ENCODE peak calls at places on chromosome 1, in eight cellular contexts. One of them, this sample, is unnamed.
A peak's percentile ranks its signal among the peaks of the same experiment; 100 is the strongest.

GRCh38 chr1:32755098-32755809 is 52.7 kb upstream of the SYNC start:
- DNase-seq in CD8-positive, alpha-beta memory T cell: no peak
- DNase-seq in lower lobe of right lung: no peak
- DNase-seq in Panc1: no peak
- DNase-seq in testis: no peak
- DNase-seq in GM23248: no peak
- DNase-seq in cardiac muscle cell: no peak
- DNase-seq in stomach: no peak
- DNase-seq in this sample: no peak

GRCh38 chr1:177053648-177054047 is 110.9 kb downstream of the ASTN1 start:
- DNase-seq in CD8-positive, alpha-beta memory T cell: no peak
- DNase-seq in lower lobe of right lung: no peak
- DNase-seq in Panc1: no peak
- DNase-seq in testis: no peak
- DNase-seq in GM23248: no peak
- DNase-seq in cardiac muscle cell: no peak
- DNase-seq in stomach: no peak
- DNase-seq in this sample: no peak

GRCh38 chr1:243525085-243525487 is 269.2 kb downstream of the SDCCAG8 start:
- DNase-seq in CD8-positive, alpha-beta memory T cell: no peak
- DNase-seq in lower lobe of right lung: no peak
- DNase-seq in Panc1: no peak
- DNase-seq in testis: no peak
- DNase-seq in GM23248: peak; percentile 85
- DNase-seq in cardiac muscle cell: peak; percentile 61
- DNase-seq in stomach: no peak
- DNase-seq in this sample: no peak

GRCh38 chr1:214360525-214361164 is 79.7 kb downstream of the SMYD2 start:
- DNase-seq in CD8-positive, alpha-beta memory T cell: no peak
- DNase-seq in lower lobe of right lung: no peak
- DNase-seq in Panc1: no peak
- DNase-seq in testis: no peak
- DNase-seq in GM23248: no peak
- DNase-seq in cardiac muscle cell: no peak
- DNase-seq in stomach: no peak
- DNase-seq in this sample: no peak

GRCh38 chr1:26574690-26575349 is 45.3 kb downstream of the RPS6KA1 start:
- DNase-seq in CD8-positive, alpha-beta memory T cell: no peak
- DNase-seq in lower lobe of right lung: no peak
- DNase-seq in Panc1: no peak
- DNase-seq in testis: no peak
- DNase-seq in GM23248: peak; percentile 34
- DNase-seq in cardiac muscle cell: peak; percentile 84
- DNase-seq in stomach: no peak
- DNase-seq in this sample: no peak

GRCh38 chr1:92476071-92476607 is 10.6 kb downstream of the GFI1 start:
- DNase-seq in CD8-positive, alpha-beta memory T cell: peak; percentile 71
- DNase-seq in lower lobe of right lung: no peak
- DNase-seq in Panc1: no peak
- DNase-seq in testis: no peak
- DNase-seq in GM23248: no peak
- DNase-seq in cardiac muscle cell: no peak
- DNase-seq in stomach: no peak
- DNase-seq in this sample: peak; percentile 60

GRCh38 chr1:12088607-12089006 is 25.5 kb downstream of the TNFRSF8 start:
- DNase-seq in CD8-positive, alpha-beta memory T cell: peak; percentile 42
- DNase-seq in lower lobe of right lung: peak; percentile 44
- DNase-seq in Panc1: no peak
- DNase-seq in testis: no peak
- DNase-seq in GM23248: no peak
- DNase-seq in cardiac muscle cell: no peak
- DNase-seq in stomach: peak; percentile 26
- DNase-seq in this sample: no peak

GRCh38 chr1:159923203-159924024 is 1.9 kb downstream of the TAGLN2 start:
- DNase-seq in CD8-positive, alpha-beta memory T cell: peak; percentile 94
- DNase-seq in lower lobe of right lung: peak; percentile 93
- DNase-seq in Panc1: no peak
- DNase-seq in testis: peak; percentile 87
- DNase-seq in GM23248: peak; percentile 94
- DNase-seq in cardiac muscle cell: peak; percentile 92
- DNase-seq in stomach: peak; percentile 89
- DNase-seq in this sample: peak; percentile 91

GRCh38 chr1:182102042-182102416 is 40.5 kb upstream of the ZNF648 start:
- DNase-seq in CD8-positive, alpha-beta memory T cell: no peak
- DNase-seq in lower lobe of right lung: no peak
- DNase-seq in Panc1: no peak
- DNase-seq in testis: no peak
- DNase-seq in GM23248: no peak
- DNase-seq in cardiac muscle cell: no peak
- DNase-seq in stomach: no peak
- DNase-seq in this sample: no peak
- H3K27ac ChIP-seq in CD8-positive, alpha-beta memory T cell: no peak overlapping the region
- H3K27ac ChIP-seq in lower lobe of right lung: no peak overlapping the region
- H3K27ac ChIP-seq in Panc1: no peak overlapping the region
- H3K27ac ChIP-seq in testis: no peak overlapping the region
- H3K27ac ChIP-seq in GM23248: no peak overlapping the region
- H3K27ac ChIP-seq in cardiac muscle cell: no peak overlapping the region
- H3K27ac ChIP-seq in stomach: peak overlapping the region; percentile 39
- H3K27ac ChIP-seq in this sample: no peak overlapping the region

GRCh38 chr1:151472852-151473731 is 13.8 kb upstream of the POGZ start:
- DNase-seq in CD8-positive, alpha-beta memory T cell: peak; percentile 14
- DNase-seq in lower lobe of right lung: peak; percentile 64
- DNase-seq in Panc1: no peak
- DNase-seq in testis: peak; percentile 72
- DNase-seq in GM23248: peak; percentile 56
- DNase-seq in cardiac muscle cell: peak; percentile 88
- DNase-seq in stomach: peak; percentile 36
- DNase-seq in this sample: peak; percentile 2
- H3K27ac ChIP-seq in CD8-positive, alpha-beta memory T cell: peak overlapping the region; percentile 1
- H3K27ac ChIP-seq in lower lobe of right lung: peak overlapping the region; percentile 81
- H3K27ac ChIP-seq in Panc1: peak overlapping the region; percentile 87
- H3K27ac ChIP-seq in testis: peak overlapping the region; percentile 91
- H3K27ac ChIP-seq in GM23248: no peak overlapping the region
- H3K27ac ChIP-seq in cardiac muscle cell: peak overlapping the region; percentile 10
- H3K27ac ChIP-seq in stomach: peak overlapping the region; percentile 88
- H3K27ac ChIP-seq in this sample: no peak overlapping the region

GRCh38 chr1:161166669-161167548 is 683 bp downstream of the PPOX start:
- DNase-seq in CD8-positive, alpha-beta memory T cell: no peak
- DNase-seq in lower lobe of right lung: no peak
- DNase-seq in Panc1: no peak
- DNase-seq in testis: no peak
- DNase-seq in GM23248: peak; percentile 53
- DNase-seq in cardiac muscle cell: no peak
- DNase-seq in stomach: no peak
- DNase-seq in this sample: no peak
- H3K27ac ChIP-seq in CD8-positive, alpha-beta memory T cell: peak overlapping the region; percentile 95
- H3K27ac ChIP-seq in lower lobe of right lung: peak overlapping the region; percentile 94
- H3K27ac ChIP-seq in Panc1: peak overlapping the region; percentile 89
- H3K27ac ChIP-seq in testis: peak overlapping the region; percentile 83
- H3K27ac ChIP-seq in GM23248: peak overlapping the region; percentile 99
- H3K27ac ChIP-seq in cardiac muscle cell: peak overlapping the region; percentile 40
- H3K27ac ChIP-seq in stomach: peak overlapping the region; percentile 91
- H3K27ac ChIP-seq in this sample: peak overlapping the region; percentile 95

GRCh38 chr1:15431571-15431948 is 6.7 kb upstream of the CTRC start:
- DNase-seq in CD8-positive, alpha-beta memory T cell: no peak
- DNase-seq in lower lobe of right lung: no peak
- DNase-seq in Panc1: no peak
- DNase-seq in testis: no peak
- DNase-seq in GM23248: no peak
- DNase-seq in cardiac muscle cell: no peak
- DNase-seq in stomach: no peak
- DNase-seq in this sample: no peak

GRCh38 chr1:15429701-15430149 is 8.5 kb upstream of the CTRC start:
- DNase-seq in CD8-positive, alpha-beta memory T cell: no peak
- DNase-seq in lower lobe of right lung: no peak
- DNase-seq in Panc1: no peak
- DNase-seq in testis: no peak
- DNase-seq in GM23248: peak; percentile 73
- DNase-seq in cardiac muscle cell: peak; percentile 36
- DNase-seq in stomach: no peak
- DNase-seq in this sample: no peak

GRCh38 chr1:15433471-15433870 is 4.8 kb upstream of the CTRC start:
- DNase-seq in CD8-positive, alpha-beta memory T cell: no peak
- DNase-seq in lower lobe of right lung: no peak
- DNase-seq in Panc1: no peak
- DNase-seq in testis: no peak
- DNase-seq in GM23248: no peak
- DNase-seq in cardiac muscle cell: no peak
- DNase-seq in stomach: no peak
- DNase-seq in this sample: no peak

GRCh38 chr1:15430787-15431570 is 7.3 kb upstream of the CTRC start:
- DNase-seq in CD8-positive, alpha-beta memory T cell: peak; percentile 60
- DNase-seq in lower lobe of right lung: peak; percentile 77
- DNase-seq in Panc1: peak; percentile 80
- DNase-seq in testis: peak; percentile 87
- DNase-seq in GM23248: peak; percentile 46
- DNase-seq in cardiac muscle cell: peak; percentile 52
- DNase-seq in stomach: peak; percentile 82
- DNase-seq in this sample: peak; percentile 54

DNA sequence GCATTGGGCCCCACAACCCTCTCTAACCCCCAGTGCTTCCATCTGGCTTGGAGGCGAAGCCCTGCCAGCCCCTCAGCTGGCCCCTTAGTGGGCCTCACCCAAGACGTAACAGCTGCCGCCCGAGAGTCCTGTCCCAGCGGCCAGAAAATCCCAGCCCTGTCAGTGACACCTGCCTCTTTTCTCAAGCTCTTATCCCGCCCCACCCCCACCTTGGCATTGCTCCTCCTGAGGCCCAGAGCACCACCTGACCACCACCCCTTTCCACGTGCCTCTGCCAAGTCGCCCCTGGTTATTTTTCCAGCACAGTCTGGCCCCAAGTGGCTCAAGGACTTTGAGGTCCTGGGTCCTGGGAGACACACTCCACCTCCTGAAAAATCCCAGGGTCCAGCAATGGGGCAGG is 5.9 kb upstream of the CTRC start:
- DNase-seq in CD8-positive, alpha-beta memory T cell: no peak
- DNase-seq in lower lobe of right lung: no peak
- DNase-seq in Panc1: no peak
- DNase-seq in testis: no peak
- DNase-seq in GM23248: no peak
- DNase-seq in cardiac muscle cell: no peak
- DNase-seq in stomach: peak; percentile 59
- DNase-seq in this sample: no peak
- H3K27ac ChIP-seq in CD8-positive, alpha-beta memory T cell: no peak overlapping the region
- H3K27ac ChIP-seq in lower lobe of right lung: no peak overlapping the region
- H3K27ac ChIP-seq in Panc1: no peak overlapping the region
- H3K27ac ChIP-seq in testis: peak overlapping the region; percentile 24
- H3K27ac ChIP-seq in GM23248: peak overlapping the region; percentile 21
- H3K27ac ChIP-seq in cardiac muscle cell: peak overlapping the region; percentile 11
- H3K27ac ChIP-seq in stomach: peak overlapping the region; percentile 60
- H3K27ac ChIP-seq in this sample: no peak overlapping the region

DNA sequence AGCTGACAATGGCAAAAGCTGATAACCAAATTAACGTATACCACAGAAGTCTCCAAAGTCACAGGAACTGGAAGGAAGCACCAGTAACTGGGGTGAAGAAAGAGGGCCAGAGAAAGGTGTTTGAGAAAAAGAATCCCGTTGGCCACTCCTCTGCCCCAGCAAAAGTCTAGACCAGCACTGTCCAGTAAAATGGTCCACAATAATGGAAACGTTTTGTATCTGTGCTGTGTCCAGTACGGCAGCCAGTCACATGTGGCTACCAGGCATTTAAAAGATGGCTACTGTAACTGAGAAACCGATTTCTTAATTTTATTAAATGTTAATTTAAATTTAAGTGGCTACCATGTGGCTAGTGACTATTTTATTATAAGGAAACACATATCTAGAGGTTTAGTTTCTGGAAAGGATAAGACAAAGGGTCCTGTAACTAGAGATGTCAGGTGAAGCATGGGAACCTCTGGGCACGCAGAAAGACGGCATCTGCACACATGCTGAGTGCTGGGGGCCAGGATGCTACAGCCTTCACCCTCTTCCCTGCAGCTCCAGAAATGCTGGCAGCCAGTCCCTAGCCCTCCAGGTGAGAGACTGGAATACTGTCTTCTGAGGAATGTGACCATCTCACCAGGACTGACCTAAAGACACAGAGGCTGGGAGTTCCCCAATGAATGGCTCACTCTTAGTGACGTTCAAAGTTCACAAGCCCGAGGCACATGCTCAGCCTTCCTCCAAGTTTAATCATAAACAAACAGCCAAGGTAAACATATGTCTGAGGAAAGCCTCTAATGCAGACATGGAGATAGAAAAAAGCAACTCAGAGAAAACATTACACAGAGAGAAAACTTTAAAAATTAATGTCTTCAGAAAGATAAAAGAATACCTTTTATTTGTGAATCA is 50.7 kb downstream of the JAK1 start:
- DNase-seq in CD8-positive, alpha-beta memory T cell: no peak
- DNase-seq in lower lobe of right lung: no peak
- DNase-seq in Panc1: no peak
- DNase-seq in testis: peak; percentile 33
- DNase-seq in GM23248: peak; percentile 72
- DNase-seq in cardiac muscle cell: peak; percentile 61
- DNase-seq in stomach: peak; percentile 63
- DNase-seq in this sample: no peak
- H3K27ac ChIP-seq in CD8-positive, alpha-beta memory T cell: no peak overlapping the region
- H3K27ac ChIP-seq in lower lobe of right lung: no peak overlapping the region
- H3K27ac ChIP-seq in Panc1: peak overlapping the region; percentile 84
- H3K27ac ChIP-seq in testis: no peak overlapping the region
- H3K27ac ChIP-seq in GM23248: peak overlapping the region; percentile 88
- H3K27ac ChIP-seq in cardiac muscle cell: no peak overlapping the region
- H3K27ac ChIP-seq in stomach: peak overlapping the region; percentile 73
- H3K27ac ChIP-seq in this sample: no peak overlapping the region

DNA sequence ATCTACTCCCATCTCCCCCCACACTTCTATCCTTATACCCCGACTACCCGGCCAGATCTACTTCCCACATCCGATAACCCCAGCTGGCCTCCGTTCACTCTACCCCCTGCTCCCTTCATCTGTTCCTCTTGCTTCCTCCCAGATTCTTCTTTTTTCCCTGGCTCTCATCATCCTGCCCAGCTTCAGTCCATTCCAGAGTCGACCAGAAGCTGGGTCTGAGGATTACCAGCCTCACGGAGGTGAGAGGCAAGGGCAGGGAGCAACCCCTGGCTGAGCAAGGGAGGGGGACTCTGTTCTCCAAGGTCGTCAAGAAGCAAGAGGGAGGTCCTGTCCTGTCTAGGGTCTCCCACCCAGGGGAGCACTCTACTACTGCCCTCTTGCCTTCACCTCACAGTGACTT is 4.0 kb downstream of the JTB start:
- DNase-seq in CD8-positive, alpha-beta memory T cell: no peak
- DNase-seq in lower lobe of right lung: no peak
- DNase-seq in Panc1: no peak
- DNase-seq in testis: no peak
- DNase-seq in GM23248: no peak
- DNase-seq in cardiac muscle cell: no peak
- DNase-seq in stomach: no peak
- DNase-seq in this sample: no peak
- H3K27ac ChIP-seq in CD8-positive, alpha-beta memory T cell: no peak overlapping the region
- H3K27ac ChIP-seq in lower lobe of right lung: no peak overlapping the region
- H3K27ac ChIP-seq in Panc1: no peak overlapping the region
- H3K27ac ChIP-seq in testis: no peak overlapping the region
- H3K27ac ChIP-seq in GM23248: no peak overlapping the region
- H3K27ac ChIP-seq in cardiac muscle cell: peak overlapping the region; percentile 39
- H3K27ac ChIP-seq in stomach: no peak overlapping the region
- H3K27ac ChIP-seq in this sample: no peak overlapping the region